ENCODE peak calls at places on chromosomes 13 and 19, in ten cellular contexts. One of them, this sample, is unnamed.

GRCh38 chr13:33536639-33537425 is 251.3 kb upstream of the STARD13 start:
- DNase-seq in skeletal muscle cell: no peak
- DNase-seq in WERI-Rb-1: no peak
- DNase-seq in adrenal gland: no peak
- DNase-seq in GM12865: no peak
- DNase-seq in CD8-positive, alpha-beta memory T cell: no peak
- DNase-seq in fibroblast of lung: peak
- DNase-seq in Jurkat, Clone E6-1: no peak
- DNase-seq in sigmoid colon: no peak
- DNase-seq in cardiac muscle cell: no peak
- DNase-seq in this sample: no peak

GRCh38 chr19:54201980-54202379 is 1.3 kb downstream of the RPS9 start:
- DNase-seq in skeletal muscle cell: no peak
- DNase-seq in WERI-Rb-1: no peak
- DNase-seq in adrenal gland: no peak
- DNase-seq in GM12865: peak
- DNase-seq in CD8-positive, alpha-beta memory T cell: no peak
- DNase-seq in fibroblast of lung: no peak
- DNase-seq in Jurkat, Clone E6-1: no peak
- DNase-seq in sigmoid colon: no peak
- DNase-seq in cardiac muscle cell: peak
- DNase-seq in this sample: no peak

GRCh38 chr13:18962168-18962734 is 219.4 kb downstream of the TUBA3C start:
- DNase-seq in skeletal muscle cell: no peak
- DNase-seq in WERI-Rb-1: no peak
- DNase-seq in adrenal gland: no peak
- DNase-seq in GM12865: no peak
- DNase-seq in CD8-positive, alpha-beta memory T cell: no peak
- DNase-seq in fibroblast of lung: no peak
- DNase-seq in Jurkat, Clone E6-1: no peak
- DNase-seq in sigmoid colon: no peak
- DNase-seq in cardiac muscle cell: no peak
- DNase-seq in this sample: no peak

GRCh38 chr19:54420068-54420382 is 4.8 kb downstream of the TTYH1 start:
- DNase-seq in skeletal muscle cell: no peak
- DNase-seq in WERI-Rb-1: no peak
- DNase-seq in adrenal gland: no peak
- DNase-seq in GM12865: no peak
- DNase-seq in CD8-positive, alpha-beta memory T cell: no peak
- DNase-seq in fibroblast of lung: no peak
- DNase-seq in Jurkat, Clone E6-1: no peak
- DNase-seq in sigmoid colon: no peak
- DNase-seq in cardiac muscle cell: no peak
- DNase-seq in this sample: no peak

GRCh38 chr19:19131989-19132388 is 6.3 kb downstream of the TMEM161A start:
- DNase-seq in skeletal muscle cell: no peak
- DNase-seq in WERI-Rb-1: no peak
- DNase-seq in adrenal gland: no peak
- DNase-seq in GM12865: no peak
- DNase-seq in CD8-positive, alpha-beta memory T cell: no peak
- DNase-seq in fibroblast of lung: no peak
- DNase-seq in Jurkat, Clone E6-1: no peak
- DNase-seq in sigmoid colon: no peak
- DNase-seq in cardiac muscle cell: no peak
- DNase-seq in this sample: no peak

GRCh38 chr13:47545206-47545605 is 455.9 kb downstream of the SUCLA2 start:
- DNase-seq in skeletal muscle cell: no peak
- DNase-seq in WERI-Rb-1: no peak
- DNase-seq in adrenal gland: no peak
- DNase-seq in GM12865: no peak
- DNase-seq in CD8-positive, alpha-beta memory T cell: no peak
- DNase-seq in fibroblast of lung: no peak
- DNase-seq in Jurkat, Clone E6-1: no peak
- DNase-seq in sigmoid colon: no peak
- DNase-seq in cardiac muscle cell: peak
- DNase-seq in this sample: no peak

GRCh38 chr19:33442706-33443105 is 69.2 kb downstream of the CEBPG start:
- DNase-seq in skeletal muscle cell: no peak
- DNase-seq in WERI-Rb-1: no peak
- DNase-seq in adrenal gland: no peak
- DNase-seq in GM12865: no peak
- DNase-seq in CD8-positive, alpha-beta memory T cell: no peak
- DNase-seq in fibroblast of lung: no peak
- DNase-seq in Jurkat, Clone E6-1: no peak
- DNase-seq in sigmoid colon: peak
- DNase-seq in cardiac muscle cell: no peak
- DNase-seq in this sample: no peak

GRCh38 chr13:77509221-77509620 is 26.3 kb upstream of the SCEL start:
- DNase-seq in skeletal muscle cell: peak
- DNase-seq in WERI-Rb-1: no peak
- DNase-seq in adrenal gland: no peak
- DNase-seq in GM12865: no peak
- DNase-seq in CD8-positive, alpha-beta memory T cell: no peak
- DNase-seq in fibroblast of lung: peak
- DNase-seq in Jurkat, Clone E6-1: no peak
- DNase-seq in sigmoid colon: no peak
- DNase-seq in cardiac muscle cell: peak
- DNase-seq in this sample: no peak

DNA sequence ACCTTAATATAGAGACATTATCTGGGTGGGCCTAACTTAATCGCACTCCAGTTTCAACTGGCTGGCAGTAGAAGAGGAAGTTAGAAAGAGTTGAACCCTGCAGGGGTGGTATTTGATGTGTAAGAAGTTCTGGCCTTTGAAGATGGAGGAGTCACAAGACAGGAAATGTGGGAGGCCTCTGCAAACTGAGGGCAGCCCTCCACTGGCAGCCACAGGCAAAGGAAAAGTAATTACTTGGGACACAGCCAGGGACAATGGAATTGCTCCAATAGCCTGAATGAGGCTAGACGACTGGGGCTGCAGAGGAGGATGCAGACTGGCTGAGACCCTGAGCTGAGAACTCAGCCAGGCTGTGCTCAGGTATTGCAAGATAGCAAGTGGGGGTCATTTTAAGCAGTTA is 703.3 kb upstream of the ARGLU1 start:
- DNase-seq in skeletal muscle cell: no peak
- DNase-seq in WERI-Rb-1: no peak
- DNase-seq in adrenal gland: peak
- DNase-seq in GM12865: no peak
- DNase-seq in CD8-positive, alpha-beta memory T cell: no peak
- DNase-seq in fibroblast of lung: peak
- DNase-seq in Jurkat, Clone E6-1: peak
- DNase-seq in sigmoid colon: no peak
- DNase-seq in cardiac muscle cell: peak
- DNase-seq in this sample: peak
- H3K4me3 ChIP-seq in skeletal muscle cell: no peak
- H3K4me3 ChIP-seq in WERI-Rb-1: no peak
- H3K4me3 ChIP-seq in adrenal gland: no peak
- H3K4me3 ChIP-seq in GM12865: no peak
- H3K4me3 ChIP-seq in CD8-positive, alpha-beta memory T cell: no peak
- H3K4me3 ChIP-seq in fibroblast of lung: no peak
- H3K4me3 ChIP-seq in Jurkat, Clone E6-1: no peak
- H3K4me3 ChIP-seq in sigmoid colon: no peak
- H3K4me3 ChIP-seq in cardiac muscle cell: no peak
- H3K4me3 ChIP-seq in this sample: no peak

DNA sequence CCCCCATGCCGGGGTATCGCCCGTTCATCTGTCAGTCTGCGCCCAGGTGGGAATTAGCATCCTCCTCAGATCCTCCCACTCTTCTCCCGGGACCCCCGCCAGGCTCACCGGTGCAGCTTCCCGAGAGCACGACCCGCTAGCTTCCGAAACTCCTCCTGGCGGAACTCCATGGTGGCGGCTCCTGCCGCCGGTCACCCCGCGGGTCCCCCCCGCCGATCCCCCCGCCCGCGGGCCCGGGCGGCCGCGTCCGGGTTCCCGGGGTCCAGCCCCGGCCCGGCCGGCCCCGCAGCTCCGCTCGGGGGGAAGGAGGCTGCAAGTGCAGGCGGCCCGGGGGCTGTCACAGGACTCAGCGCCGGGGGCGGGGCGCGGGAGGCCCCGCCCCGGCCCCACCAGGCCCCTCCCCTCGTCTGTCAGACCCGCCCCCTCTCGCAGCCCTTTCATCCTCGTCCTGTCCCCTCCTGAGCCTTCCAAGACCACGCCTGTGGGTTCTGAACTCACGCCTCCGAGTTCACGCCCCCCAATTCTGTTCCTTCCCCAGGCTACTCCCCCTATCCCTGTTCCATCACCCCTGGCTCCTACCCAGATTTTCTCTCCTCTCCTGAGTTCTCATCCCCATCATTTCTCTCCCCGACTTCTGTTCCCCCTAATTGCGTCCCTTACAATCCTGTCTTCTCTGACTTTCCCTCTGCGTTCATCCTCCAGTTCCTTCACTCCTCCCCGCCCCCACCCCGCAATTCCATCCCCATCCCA is at the start of gene SLC17A7:
- DNase-seq in skeletal muscle cell: no peak
- DNase-seq in WERI-Rb-1: peak
- DNase-seq in adrenal gland: no peak
- DNase-seq in GM12865: peak
- DNase-seq in CD8-positive, alpha-beta memory T cell: peak
- DNase-seq in fibroblast of lung: no peak
- DNase-seq in Jurkat, Clone E6-1: no peak
- DNase-seq in sigmoid colon: peak
- DNase-seq in cardiac muscle cell: no peak
- DNase-seq in this sample: no peak
- H3K4me3 ChIP-seq in skeletal muscle cell: peak
- H3K4me3 ChIP-seq in WERI-Rb-1: peak
- H3K4me3 ChIP-seq in adrenal gland: no peak
- H3K4me3 ChIP-seq in GM12865: no peak
- H3K4me3 ChIP-seq in CD8-positive, alpha-beta memory T cell: no peak
- H3K4me3 ChIP-seq in fibroblast of lung: no peak
- H3K4me3 ChIP-seq in Jurkat, Clone E6-1: peak
- H3K4me3 ChIP-seq in sigmoid colon: peak
- H3K4me3 ChIP-seq in cardiac muscle cell: peak
- H3K4me3 ChIP-seq in this sample: peak

GRCh38 chr19:823565-824121 is 1.9 kb upstream of the PLPPR3 start:
- DNase-seq in skeletal muscle cell: no peak
- DNase-seq in WERI-Rb-1: peak
- DNase-seq in adrenal gland: no peak
- DNase-seq in GM12865: no peak
- DNase-seq in CD8-positive, alpha-beta memory T cell: no peak
- DNase-seq in fibroblast of lung: no peak
- DNase-seq in Jurkat, Clone E6-1: no peak
- DNase-seq in sigmoid colon: no peak
- DNase-seq in cardiac muscle cell: peak
- DNase-seq in this sample: no peak

GRCh38 chr19:824885-825284 is 2.8 kb upstream of the AZU1 start:
- DNase-seq in skeletal muscle cell: no peak
- DNase-seq in WERI-Rb-1: no peak
- DNase-seq in adrenal gland: no peak
- DNase-seq in GM12865: no peak
- DNase-seq in CD8-positive, alpha-beta memory T cell: no peak
- DNase-seq in fibroblast of lung: no peak
- DNase-seq in Jurkat, Clone E6-1: no peak
- DNase-seq in sigmoid colon: no peak
- DNase-seq in cardiac muscle cell: no peak
- DNase-seq in this sample: no peak

GRCh38 chr19:825897-826640 is 1.6 kb upstream of the AZU1 start:
- DNase-seq in skeletal muscle cell: no peak
- DNase-seq in WERI-Rb-1: no peak
- DNase-seq in adrenal gland: no peak
- DNase-seq in GM12865: no peak
- DNase-seq in CD8-positive, alpha-beta memory T cell: no peak
- DNase-seq in fibroblast of lung: no peak
- DNase-seq in Jurkat, Clone E6-1: no peak
- DNase-seq in sigmoid colon: no peak
- DNase-seq in cardiac muscle cell: no peak
- DNase-seq in this sample: no peak

GRCh38 chr19:821976-822773 is 420 bp upstream of the PLPPR3 start:
- DNase-seq in skeletal muscle cell: no peak
- DNase-seq in WERI-Rb-1: no peak
- DNase-seq in adrenal gland: no peak
- DNase-seq in GM12865: no peak
- DNase-seq in CD8-positive, alpha-beta memory T cell: no peak
- DNase-seq in fibroblast of lung: no peak
- DNase-seq in Jurkat, Clone E6-1: no peak
- DNase-seq in sigmoid colon: no peak
- DNase-seq in cardiac muscle cell: no peak
- DNase-seq in this sample: no peak

DNA sequence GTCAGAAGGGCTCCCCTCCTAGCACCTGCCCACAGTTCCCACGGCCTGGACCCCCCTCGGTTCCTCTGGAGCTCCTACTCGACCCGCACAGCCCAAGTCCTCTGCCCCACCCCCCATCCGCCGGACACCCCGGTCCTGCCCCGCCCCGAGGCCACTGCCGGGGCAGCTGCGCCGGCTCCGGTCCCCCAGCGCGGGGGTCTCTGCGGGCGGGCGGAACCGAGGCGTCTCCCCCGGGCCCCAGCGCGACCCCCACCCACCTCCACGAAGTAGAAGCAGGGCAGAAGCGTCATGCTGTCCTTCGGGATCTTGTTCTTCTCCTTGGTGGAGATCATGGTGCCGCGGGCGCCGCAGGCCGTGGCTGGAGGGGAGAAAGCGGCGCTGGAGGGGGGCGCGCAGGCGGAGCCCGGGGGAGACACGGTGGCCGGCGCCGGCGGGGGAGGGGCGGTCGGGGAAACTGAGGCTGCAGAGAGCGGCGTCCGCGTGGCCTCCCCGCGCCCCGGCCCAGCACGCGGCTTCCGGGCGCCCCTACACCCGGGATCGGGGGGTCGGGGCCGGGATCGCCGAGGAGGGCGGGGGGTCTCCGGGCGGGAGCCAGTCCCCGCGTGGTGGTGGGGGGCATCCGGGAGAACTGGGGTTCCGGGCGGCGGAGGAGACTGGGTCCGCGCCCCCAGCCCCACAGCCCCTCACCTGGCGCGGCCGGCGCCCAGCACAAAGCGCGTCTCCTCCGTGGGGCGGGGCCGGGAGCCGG is at the start of gene PLPPR3:
- DNase-seq in skeletal muscle cell: no peak
- DNase-seq in WERI-Rb-1: peak
- DNase-seq in adrenal gland: no peak
- DNase-seq in GM12865: no peak
- DNase-seq in CD8-positive, alpha-beta memory T cell: no peak
- DNase-seq in fibroblast of lung: no peak
- DNase-seq in Jurkat, Clone E6-1: no peak
- DNase-seq in sigmoid colon: no peak
- DNase-seq in cardiac muscle cell: no peak
- DNase-seq in this sample: no peak
- H3K4me3 ChIP-seq in skeletal muscle cell: peak
- H3K4me3 ChIP-seq in WERI-Rb-1: peak
- H3K4me3 ChIP-seq in adrenal gland: no peak
- H3K4me3 ChIP-seq in GM12865: no peak
- H3K4me3 ChIP-seq in CD8-positive, alpha-beta memory T cell: no peak
- H3K4me3 ChIP-seq in fibroblast of lung: no peak
- H3K4me3 ChIP-seq in Jurkat, Clone E6-1: no peak
- H3K4me3 ChIP-seq in sigmoid colon: peak
- H3K4me3 ChIP-seq in cardiac muscle cell: peak
- H3K4me3 ChIP-seq in this sample: peak

GRCh38 chr19:13101590-13102415 is 855 bp downstream of the LYL1 start:
- DNase-seq in skeletal muscle cell: no peak
- DNase-seq in WERI-Rb-1: no peak
- DNase-seq in adrenal gland: no peak
- DNase-seq in GM12865: no peak
- DNase-seq in CD8-positive, alpha-beta memory T cell: no peak
- DNase-seq in fibroblast of lung: no peak
- DNase-seq in Jurkat, Clone E6-1: no peak
- DNase-seq in sigmoid colon: no peak
- DNase-seq in cardiac muscle cell: no peak
- DNase-seq in this sample: no peak

GRCh38 chr19:13100031-13100588 is 2.5 kb downstream of the LYL1 start:
- DNase-seq in skeletal muscle cell: no peak
- DNase-seq in WERI-Rb-1: no peak
- DNase-seq in adrenal gland: no peak
- DNase-seq in GM12865: peak
- DNase-seq in CD8-positive, alpha-beta memory T cell: peak
- DNase-seq in fibroblast of lung: peak
- DNase-seq in Jurkat, Clone E6-1: peak
- DNase-seq in sigmoid colon: no peak
- DNase-seq in cardiac muscle cell: no peak
- DNase-seq in this sample: no peak

GRCh38 chr19:13099073-13099999 is 3.3 kb downstream of the LYL1 start:
- DNase-seq in skeletal muscle cell: no peak
- DNase-seq in WERI-Rb-1: no peak
- DNase-seq in adrenal gland: peak
- DNase-seq in GM12865: peak
- DNase-seq in CD8-positive, alpha-beta memory T cell: peak
- DNase-seq in fibroblast of lung: no peak
- DNase-seq in Jurkat, Clone E6-1: peak
- DNase-seq in sigmoid colon: peak
- DNase-seq in cardiac muscle cell: peak
- DNase-seq in this sample: no peak

GRCh38 chr19:13102416-13102665 is 317 bp downstream of the LYL1 start:
- DNase-seq in skeletal muscle cell: no peak
- DNase-seq in WERI-Rb-1: no peak
- DNase-seq in adrenal gland: no peak
- DNase-seq in GM12865: no peak
- DNase-seq in CD8-positive, alpha-beta memory T cell: no peak
- DNase-seq in fibroblast of lung: no peak
- DNase-seq in Jurkat, Clone E6-1: no peak
- DNase-seq in sigmoid colon: no peak
- DNase-seq in cardiac muscle cell: no peak
- DNase-seq in this sample: no peak

GRCh38 chr19:13100871-13101589 is 1.6 kb downstream of the LYL1 start:
- DNase-seq in skeletal muscle cell: no peak
- DNase-seq in WERI-Rb-1: no peak
- DNase-seq in adrenal gland: peak
- DNase-seq in GM12865: no peak
- DNase-seq in CD8-positive, alpha-beta memory T cell: no peak
- DNase-seq in fibroblast of lung: no peak
- DNase-seq in Jurkat, Clone E6-1: no peak
- DNase-seq in sigmoid colon: no peak
- DNase-seq in cardiac muscle cell: no peak
- DNase-seq in this sample: no peak
- H3K4me3 ChIP-seq in skeletal muscle cell: no peak
- H3K4me3 ChIP-seq in WERI-Rb-1: no peak
- H3K4me3 ChIP-seq in adrenal gland: no peak
- H3K4me3 ChIP-seq in GM12865: no peak
- H3K4me3 ChIP-seq in CD8-positive, alpha-beta memory T cell: peak
- H3K4me3 ChIP-seq in fibroblast of lung: no peak
- H3K4me3 ChIP-seq in Jurkat, Clone E6-1: no peak
- H3K4me3 ChIP-seq in sigmoid colon: peak
- H3K4me3 ChIP-seq in cardiac muscle cell: no peak
- H3K4me3 ChIP-seq in this sample: no peak